ENCODE peak calls at places on chromosomes 1 and 21, in seven cellular contexts. D, L, A, V, O, X and Z are unnamed samples.

GRCh38 chr1:201419737-201420607 is 1.6 kb downstream of the TNNI1 start:
- DNase-seq in D (no peak), L (no peak), A (no peak), V (no peak), O (no peak), X (no peak), Z (no peak)

GRCh38 chr1:172745014-172745413 is 86.1 kb downstream of the FASLG start:
- DNase-seq in D (no peak), L (no peak), A (no peak), V (no peak), O (peak; percentile 45), X (peak; percentile 89), Z (peak; percentile 69)

GRCh38 chr21:37871121-37871862 is 45.0 kb downstream of the KCNJ6 start:
- DNase-seq in D (no peak), L (no peak), A (no peak), V (no peak), O (no peak), X (peak; percentile 91), Z (no peak)

GRCh38 chr1:44664730-44665370 is 9.4 kb downstream of the TMEM53 start:
- DNase-seq in D (no peak), L (no peak), A (no peak), V (no peak), O (no peak), X (no peak), Z (no peak)

GRCh38 chr1:1625404-1625775 is 6.6 kb upstream of the MMP23B start:
- DNase-seq in D (no peak), L (no peak), A (no peak), V (no peak), O (no peak), X (no peak), Z (no peak)

GRCh38 chr1:211511947-211512346 is 20.0 kb upstream of the RD3 start:
- DNase-seq in D (no peak), L (no peak), A (no peak), V (no peak), O (no peak), X (peak; percentile 36), Z (no peak)

GRCh38 chr1:26278835-26279597 is 870 bp upstream of the SH3BGRL3 start:
- DNase-seq in D (peak; percentile 60), L (peak; percentile 43), A (no peak), V (no peak), O (peak; percentile 84), X (peak; percentile 75), Z (peak; percentile 60)

GRCh38 chr1:35031103-35031452 is 667 bp downstream of the ZMYM6 start:
- DNase-seq in D (peak; percentile 18), L (peak; percentile 23), A (peak; percentile 39), V (no peak), O (no peak), X (peak; percentile 49), Z (peak; percentile 79)

GRCh38 chr1:208935517-208936187 is 647.9 kb upstream of the CAMK1G start:
- DNase-seq in D (no peak), L (no peak), A (no peak), V (no peak), O (no peak), X (no peak), Z (no peak)

GRCh38 chr21:23384679-23385078 is 2222.6 kb downstream of the MRPL39 start:
- DNase-seq in D (no peak), L (no peak), A (no peak), V (no peak), O (no peak), X (no peak), Z (no peak)

GRCh38 chr1:206490643-206491421 is 16.5 kb upstream of the RASSF5 start:
- DNase-seq in D (no peak), L (no peak), A (no peak), V (no peak), O (no peak), X (peak; percentile 62), Z (no peak)

GRCh38 chr21:44407493-44407892 is 47.8 kb upstream of the LRRC3 start:
- DNase-seq in D (no peak), L (no peak), A (no peak), V (no peak), O (no peak), X (no peak), Z (no peak)

GRCh38 chr1:40162791-40163441 is 1.7 kb downstream of the RLF start:
- DNase-seq in D (no peak), L (no peak), A (no peak), V (no peak), O (no peak), X (peak; percentile 52), Z (peak; percentile 47)

GRCh38 chr21:34907783-34908423 is 141.2 kb downstream of the RUNX1 start:
- DNase-seq in D (no peak), L (no peak), A (no peak), V (no peak), O (no peak), X (no peak), Z (no peak)

GRCh38 chr1:214187152-214187900 is 93.6 kb upstream of the SMYD2 start:
- DNase-seq in D (no peak), L (no peak), A (no peak), V (no peak), O (no peak), X (no peak), Z (no peak)

GRCh38 chr1:204600968-204601367 is 84.6 kb downstream of the LRRN2 start:
- DNase-seq in D (no peak), L (no peak), A (no peak), V (no peak), O (no peak), X (no peak), Z (no peak)

GRCh38 chr1:61504840-61505239 is 220.1 kb downstream of the TM2D1 start:
- DNase-seq in D (no peak), L (no peak), A (no peak), V (no peak), O (no peak), X (peak; percentile 19), Z (no peak)

GRCh38 chr1:89954401-89954800 is 40.5 kb upstream of the ZNF326 start:
- DNase-seq in D (no peak), L (no peak), A (no peak), V (no peak), O (no peak), X (no peak), Z (no peak)

GRCh38 chr1:161045749-161046573 is at the start of gene USF1:
- DNase-seq in D (peak; percentile 95), L (peak; percentile 93), A (peak; percentile 75), V (peak; percentile 75), O (peak; percentile 95), X (peak; percentile 95), Z (peak; percentile 98)
- TF ChIP-seq POLR2A in D (peak; percentile 83), L (peak; percentile 75), A (peak; percentile 90), V (peak; percentile 82), O (no peak), X (peak; percentile 92), Z (peak; percentile 96)

GRCh38 chr1:64608651-64609048 is 136.2 kb upstream of the RAVER2 start:
- DNase-seq in D (no peak), L (no peak), A (no peak), V (no peak), O (no peak), X (no peak), Z (no peak)
- TF ChIP-seq POLR2A in D (no peak), L (no peak), A (no peak), V (no peak), O (no peak), X (no peak), Z (no peak)

GRCh38 chr1:156767101-156767878 is at the start of gene PRCC:
- DNase-seq in D (peak; percentile 98), L (peak; percentile 99), A (peak; percentile 79), V (peak; percentile 95), O (peak; percentile 99), X (peak; percentile 100), Z (peak; percentile 99)
- TF ChIP-seq POLR2A in D (peak; percentile 15), L (peak; percentile 55), A (peak; percentile 59), V (peak; percentile 56), O (no peak), X (peak; percentile 71), Z (peak; percentile 58)

DNA sequence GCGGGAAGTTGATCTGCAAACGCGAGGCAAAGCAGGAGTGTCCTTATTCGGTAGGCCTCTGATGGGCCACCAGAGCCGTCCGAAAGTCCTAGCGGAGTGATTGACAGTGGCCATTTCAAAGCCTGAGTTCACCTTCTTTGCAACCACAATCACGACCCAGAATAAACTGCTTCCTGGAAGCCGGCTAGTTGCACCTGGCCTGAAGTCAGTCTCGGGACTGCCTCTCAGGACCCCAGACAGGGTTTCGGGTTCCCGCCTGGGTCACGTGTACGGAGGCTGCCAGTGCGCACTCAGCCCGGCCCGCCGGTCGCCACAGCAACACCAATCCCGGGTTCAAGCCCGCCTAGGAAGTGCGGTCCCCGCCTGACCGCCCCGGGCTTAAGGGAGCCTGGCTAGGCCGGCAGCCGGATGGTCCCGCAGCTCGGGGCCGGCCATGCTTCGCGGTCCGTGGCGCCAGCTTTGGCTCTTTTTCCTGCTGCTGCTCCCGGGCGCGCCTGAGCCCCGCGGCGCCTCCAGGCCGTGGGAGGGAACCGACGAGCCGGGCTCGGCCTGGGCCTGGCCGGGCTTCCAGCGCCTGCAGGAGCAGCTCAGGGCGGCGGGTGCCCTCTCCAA is at the start of gene TOR3A:
- DNase-seq in D (peak; percentile 94), L (peak; percentile 91), A (peak; percentile 92), V (peak; percentile 60), O (peak; percentile 91), X (peak; percentile 85), Z (peak; percentile 80)
- TF ChIP-seq POLR2A in D (peak; percentile 86), L (peak; percentile 86), A (peak; percentile 86), V (peak; percentile 90), O (no peak), X (peak; percentile 64), Z (peak; percentile 80)

DNA sequence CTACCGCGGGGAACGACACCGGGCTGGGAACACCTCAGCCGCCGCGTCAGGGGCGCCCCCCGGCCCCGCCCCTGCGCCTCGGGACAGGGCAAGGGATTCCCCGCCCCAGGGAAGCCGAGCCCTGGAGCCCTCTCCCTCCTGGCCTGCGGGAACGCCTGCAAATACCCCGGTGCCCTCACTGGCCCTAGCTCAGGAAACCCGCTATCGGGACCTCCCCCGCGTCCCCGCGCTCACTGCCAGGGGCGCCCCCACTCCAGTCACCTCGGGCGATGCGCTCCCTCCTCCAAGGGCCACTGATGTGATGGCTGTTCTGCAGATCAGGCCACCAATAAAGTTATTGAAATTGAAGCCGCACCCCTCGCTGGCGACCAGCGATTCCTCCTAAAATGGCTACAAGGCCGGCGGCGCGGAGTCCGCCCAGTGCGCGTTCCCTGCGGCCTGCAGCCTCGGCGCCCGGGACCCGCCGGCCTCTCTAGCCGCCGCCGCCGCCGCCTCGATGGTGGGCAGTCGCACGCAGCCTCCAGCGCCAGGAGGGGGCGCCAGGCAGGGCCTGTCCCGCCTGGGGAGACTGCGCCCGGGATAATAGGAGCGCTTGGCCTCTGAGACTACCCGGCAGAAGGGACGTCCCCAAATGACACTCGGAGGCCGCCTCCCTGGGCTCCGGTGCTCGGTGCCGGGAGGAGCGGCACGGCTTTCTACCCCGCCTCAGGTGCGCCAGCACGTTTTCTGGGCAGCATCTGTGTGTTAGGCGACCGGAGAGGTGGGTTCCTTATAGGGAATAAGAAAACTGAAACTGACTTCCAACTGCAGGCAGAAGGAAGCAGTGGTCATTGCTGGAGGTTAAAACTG is at the start of gene PRKAB2:
- DNase-seq in D (peak; percentile 96), L (peak; percentile 95), A (peak; percentile 82), V (peak; percentile 84), O (peak; percentile 94), X (peak; percentile 97), Z (peak; percentile 97)
- TF ChIP-seq POLR2A in D (peak; percentile 74), L (peak; percentile 35), A (peak; percentile 53), V (peak; percentile 75), O (no peak), X (peak; percentile 66), Z (peak; percentile 76)